ENCODE peak calls at places on chromosomes 7 and 10, in seven cellular contexts. A is hypothalamus; G is naive B cell; M is RPMI8226; V is effector memory CD8-positive, alpha-beta T cell; U is A172; H is CD8-positive, alpha-beta T cell. E is an unnamed sample.

GRCh38 chr7:13457790-13458189 is 531.7 kb downstream of the ETV1 start:
- DNase-seq in H (no peak), G (no peak), V (no peak), M (peak; percentile 11), A (no peak), U (no peak), E (no peak)

GRCh38 chr7:24825315-24825917 is 68.2 kb upstream of the GSDME start:
- DNase-seq in M (no peak), H (no peak), V (no peak), U (peak; percentile 54), G (no peak), A (no peak), E (no peak)

GRCh38 chr10:51542863-51543262 is 156.5 kb downstream of the CSTF2T start:
- DNase-seq in U (no peak), H (no peak), V (no peak), A (no peak), M (no peak), G (no peak), E (no peak)

GRCh38 chr10:478471-479245 is 210.8 kb downstream of the DIP2C start:
- DNase-seq in M (no peak), G (no peak), H (no peak), A (no peak), U (no peak), V (no peak), E (no peak)

GRCh38 chr7:4700577-4701235 is 18.6 kb downstream of the FOXK1 start:
- DNase-seq in M (no peak), V (no peak), G (no peak), A (no peak), H (no peak), U (peak; percentile 86), E (no peak)

GRCh38 chr10:1560535-1561192 is 176.7 kb downstream of the ADARB2 start:
- DNase-seq in G (no peak), V (no peak), M (peak; percentile 53), U (no peak), H (no peak), A (no peak), E (no peak)

GRCh38 chr7:148537435-148537834 is 53.1 kb upstream of the C7orf33 start:
- DNase-seq in V (no peak), H (no peak), A (no peak), U (no peak), G (no peak), M (no peak), E (no peak)

GRCh38 chr10:79007843-79008319 is 60.9 kb upstream of the ZMIZ1 start:
- DNase-seq in A (no peak), M (no peak), V (no peak), G (no peak), H (no peak), U (no peak), E (no peak)

GRCh38 chr7:20539201-20539600 is 76.3 kb upstream of the ABCB5 start:
- DNase-seq in M (peak; percentile 46), G (no peak), A (no peak), H (no peak), U (peak; percentile 38), V (no peak), E (no peak)

E was measured in naive thymus-derived CD4-positive, alpha-beta T cell.